ENCODE peak calls at places on chromosomes 7 and 10, in six cellular contexts. K, J, Q, I, R and A are unnamed samples.
A peak's percentile ranks its signal among the peaks of the same experiment; 100 is the strongest.

GRCh38 chr10:63976538-63976937 is 455.3 kb downstream of the REEP3 start:
- DNase-seq in J (peak; percentile 4), Q (peak; percentile 50), I (no peak), R (no peak), K (peak; percentile 63), A (peak; percentile 75)

GRCh38 chr10:121694327-121694965 is 96.2 kb upstream of the FGFR2 start:
- DNase-seq in Q (no peak), K (no peak), J (no peak), I (no peak), R (no peak), A (no peak)

GRCh38 chr7:157347217-157347904 is 10.6 kb downstream of the DNAJB6 start:
- DNase-seq in R (no peak), K (peak; percentile 98), J (no peak), I (no peak), Q (peak; percentile 90), A (peak; percentile 90)

GRCh38 chr10:77230194-77230593 is 407.4 kb downstream of the KCNMA1 start:
- DNase-seq in I (no peak), Q (peak; percentile 53), R (no peak), J (no peak), K (peak; percentile 74), A (peak; percentile 26)

GRCh38 chr7:118059209-118059608 is 124.8 kb upstream of the LSM8 start:
- DNase-seq in Q (no peak), J (no peak), R (no peak), I (no peak), K (peak; percentile 1), A (no peak)

GRCh38 chr10:4136121-4136520 is 351.1 kb upstream of the KLF6 start:
- DNase-seq in J (no peak), Q (no peak), R (no peak), I (no peak), K (peak; percentile 8), A (no peak)

GRCh38 chr7:125561006-125561405 is 631.4 kb upstream of the POT1 start:
- DNase-seq in J (no peak), Q (no peak), K (no peak), I (no peak), R (no peak), A (no peak)

GRCh38 chr10:50394832-50395231 is 143.5 kb upstream of the ASAH2 start:
- DNase-seq in R (no peak), Q (no peak), I (no peak), K (peak; percentile 52), J (no peak), A (no peak)

GRCh38 chr7:100220833-100221718 is 1.3 kb downstream of the PVRIG start:
- DNase-seq in J (no peak), Q (no peak), K (no peak), R (peak; percentile 88), I (no peak), A (no peak)

GRCh38 chr10:59872892-59873463 is 33.4 kb downstream of the CCDC6 start:
- DNase-seq in K (peak; percentile 80), I (peak; percentile 56), J (no peak), R (no peak), Q (no peak), A (no peak)

GRCh38 chr10:17289763-17290162 is 61.7 kb downstream of the VIM start:
- DNase-seq in J (no peak), R (no peak), Q (no peak), K (no peak), I (no peak), A (peak; percentile 13)

GRCh38 chr10:114250246-114250645 is 11.2 kb downstream of the VWA2 start:
- DNase-seq in J (no peak), R (no peak), I (no peak), Q (no peak), K (no peak), A (no peak)

GRCh38 chr10:86966008-86966654 is 2.2 kb upstream of the ADIRF start:
- DNase-seq in R (no peak), Q (no peak), J (no peak), K (no peak), I (peak; percentile 26), A (no peak)

GRCh38 chr7:81143856-81144255 is 225.0 kb upstream of the SEMA3C start:
- DNase-seq in R (no peak), J (no peak), Q (no peak), I (no peak), K (no peak), A (no peak)

GRCh38 chr7:15889501-15889900 is 203.0 kb upstream of the MEOX2 start:
- DNase-seq in I (no peak), Q (peak; percentile 51), J (no peak), R (no peak), K (peak; percentile 15), A (peak; percentile 35)

GRCh38 chr7:103810112-103810744 is 179.2 kb downstream of the RELN start:
- DNase-seq in Q (peak; percentile 66), J (no peak), I (no peak), R (no peak), K (no peak), A (no peak)

GRCh38 chr7:154919324-154920222 is 83.4 kb downstream of the PAXIP1 start:
- DNase-seq in I (no peak), R (no peak), K (no peak), J (no peak), Q (no peak), A (no peak)

GRCh38 chr10:94938383-94938782 is at the start of gene CYP2C9:
- DNase-seq in J (no peak), K (no peak), I (no peak), Q (no peak), R (no peak), A (no peak)

GRCh38 chr10:13049774-13050420 is 48.4 kb upstream of the CCDC3 start:
- DNase-seq in K (no peak), I (no peak), R (no peak), J (no peak), Q (no peak), A (peak; percentile 10)

GRCh38 chr7:41503438-41503837 is 199.5 kb downstream of the INHBA start:
- DNase-seq in K (peak; percentile 43), Q (no peak), J (no peak), I (no peak), R (no peak), A (peak; percentile 75)

GRCh38 chr7:27167916-27168264 is 2.6 kb upstream of the HOXA9 start:
- DNase-seq in I (no peak), J (no peak), Q (peak; percentile 51), R (no peak), K (peak; percentile 81), A (no peak)

GRCh38 chr10:120987359-120987758 is 136.2 kb downstream of the WDR11 start:
- DNase-seq in K (no peak), Q (no peak), R (no peak), I (peak; percentile 31), J (no peak), A (no peak)

GRCh38 chr7:95537483-95537882 is 51.7 kb downstream of the ASB4 start:
- DNase-seq in I (no peak), R (no peak), K (no peak), Q (no peak), J (no peak), A (no peak)

GRCh38 chr10:101229275-101230184 is at the start of gene LBX1:
- DNase-seq in K (peak; percentile 13), R (peak; percentile 13), I (no peak), Q (no peak), J (no peak), A (peak; percentile 89)

GRCh38 chr7:158490171-158490782 is 97.3 kb downstream of the PTPRN2 start:
- DNase-seq in K (no peak), Q (no peak), J (no peak), R (no peak), I (no peak), A (no peak)

GRCh38 chr7:150964593-150965111 is 13.5 kb downstream of the KCNH2 start:
- DNase-seq in R (no peak), Q (no peak), K (peak; percentile 21), J (peak; percentile 42), I (no peak), A (no peak)

GRCh38 chr7:41205600-41205999 is 497.3 kb downstream of the INHBA start:
- DNase-seq in Q (no peak), J (no peak), I (no peak), K (no peak), R (no peak), A (no peak)

GRCh38 chr7:155590215-155591023 is 44.1 kb upstream of the CNPY1 start:
- DNase-seq in J (no peak), I (no peak), Q (no peak), R (no peak), K (peak; percentile 38), A (peak; percentile 64)

GRCh38 chr7:96321041-96321669 is 743 bp downstream of the SLC25A13 start:
- DNase-seq in I (peak; percentile 87), R (peak; percentile 44), J (peak; percentile 93), Q (peak; percentile 93), K (peak; percentile 83), A (peak; percentile 94)

GRCh38 chr7:140883378-140883777 is 41.4 kb downstream of the BRAF start:
- DNase-seq in R (no peak), I (no peak), J (no peak), Q (no peak), K (no peak), A (peak; percentile 30)

GRCh38 chr7:105353752-105354328 is 34.9 kb downstream of the SRPK2 start:
- DNase-seq in Q (no peak), K (peak; percentile 72), I (no peak), R (no peak), J (no peak), A (peak; percentile 36)

GRCh38 chr10:101601541-101601940 is 13.4 kb downstream of the DPCD start:
- DNase-seq in J (peak; percentile 56), I (no peak), K (no peak), R (no peak), Q (no peak), A (no peak)